ENCODE peak calls at places on chromosomes 12 and 14, in four cellular contexts. Z is fibroblast of lung, T is upper lobe of right lung, K is cardiac muscle cell. A is an unnamed sample. For H3K36me3, the result is how much of the 10 kb centered on the place peaks cover.

GRCh38 chr12:107514887-107515445 is 170.6 kb upstream of the PWP1 start:
- DNase-seq in Z (peak), T (no peak), K (peak), A (peak)

GRCh38 chr12:100427078-100427477 is 46.6 kb upstream of the NR1H4 start:
- DNase-seq in Z (peak), T (no peak), K (peak), A (peak)

GRCh38 chr12:27635349-27635972 is 60.8 kb upstream of the REP15 start:
- DNase-seq in Z (peak), T (no peak), K (peak), A (no peak)

GRCh38 chr12:32217354-32218310 is 111.0 kb downstream of the BICD1 start:
- DNase-seq in Z (peak), T (peak), K (peak), A (peak)

GRCh38 chr14:95504135-95505029 is 12.1 kb downstream of the SYNE3 start:
- DNase-seq in Z (peak), T (no peak), K (peak), A (no peak)

GRCh38 chr12:48336066-48336465 is 14.7 kb downstream of the ZNF641 start:
- DNase-seq in Z (no peak), T (no peak), K (no peak), A (no peak)

GRCh38 chr14:89096946-89097345 is 272.5 kb downstream of the TTC8 start:
- DNase-seq in Z (no peak), T (no peak), K (no peak), A (no peak)

GRCh38 chr14:100609941-100610391 is 22.7 kb upstream of the BEGAIN start:
- DNase-seq in Z (no peak), T (peak), K (no peak), A (no peak)

GRCh38 chr14:36952702-36953101 is 219.7 kb downstream of the SLC25A21 start:
- DNase-seq in Z (no peak), T (no peak), K (no peak), A (peak)

GRCh38 chr14:44963775-44964380 is 1.9 kb downstream of the TOGARAM1 start:
- DNase-seq in Z (peak), T (no peak), K (no peak), A (no peak)

GRCh38 chr12:27682534-27682933 is 13.7 kb upstream of the REP15 start:
- DNase-seq in Z (peak), T (no peak), K (peak), A (no peak)

GRCh38 chr12:96698521-96698920 is 208.5 kb upstream of the NEDD1 start:
- DNase-seq in Z (no peak), T (no peak), K (no peak), A (no peak)

GRCh38 chr14:20606190-20606901 is 15.2 kb upstream of the RNASE12 start:
- DNase-seq in Z (peak), T (no peak), K (peak), A (no peak)

GRCh38 chr12:46892034-46892705 is 66.4 kb upstream of the SLC38A4 start:
- DNase-seq in Z (no peak), T (no peak), K (no peak), A (no peak)

GRCh38 chr12:118064608-118065007 is 3.6 kb upstream of the WSB2 start:
- DNase-seq in Z (no peak), T (no peak), K (no peak), A (no peak)

GRCh38 chr12:89980236-89980635 is 271.6 kb upstream of the ATP2B1 start:
- DNase-seq in Z (peak), T (no peak), K (peak), A (no peak)

GRCh38 chr12:102061096-102061555 is 665 bp downstream of the WASHC3 start:
- DNase-seq in Z (peak), T (no peak), K (no peak), A (no peak)

GRCh38 chr12:103169-103981 is 36.8 kb downstream of the IQSEC3 start:
- DNase-seq in Z (no peak), T (peak), K (no peak), A (no peak)

GRCh38 chr12:4723226-4723625 is 3.0 kb downstream of the GALNT8 start:
- DNase-seq in Z (no peak), T (no peak), K (no peak), A (no peak)

GRCh38 chr12:123099556-123100192 is 51.2 kb downstream of the PITPNM2 start:
- DNase-seq in Z (no peak), T (no peak), K (no peak), A (no peak)

GRCh38 chr12:111636209-111636928 is 37.3 kb upstream of the ATXN2 start:
- DNase-seq in Z (peak), T (peak), K (peak), A (no peak)

GRCh38 chr12:29744365-29744764 is 39.4 kb downstream of the TMTC1 start:
- DNase-seq in Z (peak), T (no peak), K (no peak), A (no peak)

GRCh38 chr12:55702861-55703260 is 4.8 kb downstream of the ITGA7 start:
- DNase-seq in Z (no peak), T (no peak), K (no peak), A (no peak)

GRCh38 chr12:127416796-127417195 is 850.2 kb upstream of the TMEM132C start:
- DNase-seq in Z (no peak), T (no peak), K (no peak), A (no peak)

GRCh38 chr14:55777867-55778266 is 197.9 kb downstream of the KTN1 start:
- DNase-seq in Z (no peak), T (no peak), K (no peak), A (no peak)

GRCh38 chr12:75650989-75651695 is 139.7 kb upstream of the KRR1 start:
- DNase-seq in Z (peak), T (no peak), K (peak), A (no peak)

GRCh38 chr12:14771651-14772137 is 31.6 kb downstream of the WBP11 start:
- DNase-seq in Z (no peak), T (no peak), K (no peak), A (no peak)

GRCh38 chr14:99425272-99425681 is 55.4 kb downstream of the SETD3 start:
- DNase-seq in Z (no peak), T (peak), K (no peak), A (no peak)

GRCh38 chr12:121441555-121441954 is 41.6 kb downstream of the RNF34 start:
- DNase-seq in Z (no peak), T (no peak), K (no peak), A (no peak)

GRCh38 chr14:51884086-51884927 is 23.9 kb downstream of the GNG2 start:
- DNase-seq in Z (peak), T (no peak), K (peak), A (no peak)

GRCh38 chr12:14993117-14993516 is 20.3 kb downstream of the PDE6H start:
- DNase-seq in Z (no peak), T (no peak), K (no peak), A (no peak)

GRCh38 chr12:118015306-118015705 is 1.2 kb upstream of the RFC5 start:
- DNase-seq in Z (no peak), T (no peak), K (no peak), A (no peak)

GRCh38 chr12:124829708-124830304 is 33.9 kb downstream of the SCARB1 start:
- DNase-seq in Z (no peak), T (no peak), K (no peak), A (no peak)

GRCh38 chr12:71441350-71441748 is 1.8 kb downstream of the LGR5 start:
- DNase-seq in Z (no peak), T (no peak), K (no peak), A (no peak)

GRCh38 chr14:21846227-21846885 is 172.7 kb upstream of the OR4E1 start:
- DNase-seq in Z (no peak), T (no peak), K (peak), A (no peak)

DNA sequence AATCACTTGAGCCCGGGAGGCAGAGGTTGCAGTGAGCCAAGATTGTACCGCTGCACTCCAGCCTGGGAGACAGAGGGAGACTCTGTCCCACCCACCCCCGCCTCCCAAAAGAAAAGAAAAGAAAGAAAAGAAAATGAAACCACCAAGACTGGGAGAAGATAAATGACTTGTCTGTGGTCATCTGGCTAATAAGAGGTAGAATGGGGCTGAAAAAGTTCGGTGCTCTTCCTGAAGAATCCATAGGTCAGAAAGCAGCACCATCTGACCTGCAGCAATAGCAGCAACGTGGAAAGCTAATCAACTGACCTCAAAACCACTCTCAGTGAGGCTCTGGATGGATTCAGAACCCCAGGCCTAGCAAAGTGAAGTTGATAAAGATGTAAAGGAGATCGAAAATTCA is 25.2 kb downstream of the SSH1 start:
- DNase-seq in Z (no peak), T (no peak), K (no peak), A (no peak)
- H3K4me3 ChIP-seq in Z (no peak), T (no peak), K (no peak), A (no peak)

GRCh38 chr14:23181946-23182345 is 1.5 kb downstream of the SLC7A8 start:
- DNase-seq in Z (no peak), T (no peak), K (no peak), A (no peak)
- TF ChIP-seq CTCF in Z (no peak), T (no peak), K (no peak), A (no peak)

GRCh38 chr12:12936983-12937491 is 14.9 kb downstream of the GPRC5D start:
- DNase-seq in Z (no peak), T (no peak), K (no peak), A (no peak)
- H3K36me3 ChIP-seq in Z (under half), T (under half), K (under half), A (under half)

GRCh38 chr14:75279153-75279738 is 618 bp downstream of the FOS start:
- DNase-seq in Z (peak), T (peak), K (peak), A (no peak)
- H3K4me3 ChIP-seq in Z (peak), T (peak), K (peak), A (peak)

A was measured in kidney epithelial cell.